ENCODE peak calls at places on chromosomes 16 and 17, in four cellular contexts. One of them, this sample, is unnamed.

GRCh38 chr17:48990882-48991357 is 6.3 kb upstream of the IGF2BP1 start:
- DNase-seq in IMR-90: no peak
- DNase-seq in fibroblast of villous mesenchyme: no peak
- DNase-seq in activated T-cell treated with anti-CD3 and anti-CD28 coated beads, Interleukin-2, amount 50 U/mL, for 48 hours: no peak
- DNase-seq in this sample: no peak

GRCh38 chr17:51155416-51155815 is 2.1 kb downstream of the NME1 start:
- DNase-seq in IMR-90: no peak
- DNase-seq in fibroblast of villous mesenchyme: no peak
- DNase-seq in activated T-cell treated with anti-CD3 and anti-CD28 coated beads, Interleukin-2, amount 50 U/mL, for 48 hours: no peak
- DNase-seq in this sample: no peak

GRCh38 chr17:79844869-79845600 is 5.8 kb upstream of the CBX4 start:
- DNase-seq in IMR-90: no peak
- DNase-seq in fibroblast of villous mesenchyme: no peak
- DNase-seq in activated T-cell treated with anti-CD3 and anti-CD28 coated beads, Interleukin-2, amount 50 U/mL, for 48 hours: peak
- DNase-seq in this sample: peak

GRCh38 chr16:50924759-50925545 is 183.1 kb downstream of the CYLD start:
- DNase-seq in IMR-90: no peak
- DNase-seq in fibroblast of villous mesenchyme: no peak
- DNase-seq in activated T-cell treated with anti-CD3 and anti-CD28 coated beads, Interleukin-2, amount 50 U/mL, for 48 hours: no peak
- DNase-seq in this sample: no peak

GRCh38 chr17:44202756-44203155 is 3.1 kb upstream of the ATXN7L3 start:
- DNase-seq in IMR-90: no peak
- DNase-seq in fibroblast of villous mesenchyme: peak
- DNase-seq in activated T-cell treated with anti-CD3 and anti-CD28 coated beads, Interleukin-2, amount 50 U/mL, for 48 hours: no peak
- DNase-seq in this sample: no peak

GRCh38 chr16:29784901-29785500 is 5.5 kb upstream of the KIF22 start:
- DNase-seq in IMR-90: peak
- DNase-seq in fibroblast of villous mesenchyme: peak
- DNase-seq in activated T-cell treated with anti-CD3 and anti-CD28 coated beads, Interleukin-2, amount 50 U/mL, for 48 hours: peak
- DNase-seq in this sample: peak

GRCh38 chr16:1493746-1494094 is 560 bp downstream of the TELO2 start:
- DNase-seq in IMR-90: no peak
- DNase-seq in fibroblast of villous mesenchyme: peak
- DNase-seq in activated T-cell treated with anti-CD3 and anti-CD28 coated beads, Interleukin-2, amount 50 U/mL, for 48 hours: peak
- DNase-seq in this sample: peak

GRCh38 chr16:67723151-67723915 is 4.2 kb upstream of the GFOD2 start:
- DNase-seq in IMR-90: peak
- DNase-seq in fibroblast of villous mesenchyme: peak
- DNase-seq in activated T-cell treated with anti-CD3 and anti-CD28 coated beads, Interleukin-2, amount 50 U/mL, for 48 hours: no peak
- DNase-seq in this sample: no peak

GRCh38 chr16:21950782-21951521 is 2.2 kb upstream of the UQCRC2 start:
- DNase-seq in IMR-90: peak
- DNase-seq in fibroblast of villous mesenchyme: peak
- DNase-seq in activated T-cell treated with anti-CD3 and anti-CD28 coated beads, Interleukin-2, amount 50 U/mL, for 48 hours: no peak
- DNase-seq in this sample: peak

GRCh38 chr16:89476811-89477261 is 13.5 kb downstream of the ANKRD11 start:
- DNase-seq in IMR-90: no peak
- DNase-seq in fibroblast of villous mesenchyme: no peak
- DNase-seq in activated T-cell treated with anti-CD3 and anti-CD28 coated beads, Interleukin-2, amount 50 U/mL, for 48 hours: no peak
- DNase-seq in this sample: no peak

GRCh38 chr16:23071202-23072083 is 77.8 kb downstream of the USP31 start:
- DNase-seq in IMR-90: peak
- DNase-seq in fibroblast of villous mesenchyme: peak
- DNase-seq in activated T-cell treated with anti-CD3 and anti-CD28 coated beads, Interleukin-2, amount 50 U/mL, for 48 hours: no peak
- DNase-seq in this sample: no peak

GRCh38 chr17:54916721-54917120 is 16.1 kb downstream of the TOM1L1 start:
- DNase-seq in IMR-90: no peak
- DNase-seq in fibroblast of villous mesenchyme: no peak
- DNase-seq in activated T-cell treated with anti-CD3 and anti-CD28 coated beads, Interleukin-2, amount 50 U/mL, for 48 hours: no peak
- DNase-seq in this sample: no peak

GRCh38 chr16:46801428-46802049 is 29.4 kb downstream of the C16orf87 start:
- DNase-seq in IMR-90: peak
- DNase-seq in fibroblast of villous mesenchyme: peak
- DNase-seq in activated T-cell treated with anti-CD3 and anti-CD28 coated beads, Interleukin-2, amount 50 U/mL, for 48 hours: no peak
- DNase-seq in this sample: no peak

GRCh38 chr17:77214743-77215142 is 74.0 kb downstream of the SEC14L1 start:
- DNase-seq in IMR-90: peak
- DNase-seq in fibroblast of villous mesenchyme: peak
- DNase-seq in activated T-cell treated with anti-CD3 and anti-CD28 coated beads, Interleukin-2, amount 50 U/mL, for 48 hours: peak
- DNase-seq in this sample: no peak

GRCh38 chr17:81582341-81582740 is 30.2 kb upstream of the FAAP100 start:
- DNase-seq in IMR-90: peak
- DNase-seq in fibroblast of villous mesenchyme: no peak
- DNase-seq in activated T-cell treated with anti-CD3 and anti-CD28 coated beads, Interleukin-2, amount 50 U/mL, for 48 hours: no peak
- DNase-seq in this sample: no peak

GRCh38 chr17:45743626-45744326 is 40.3 kb upstream of the CRHR1 start:
- DNase-seq in IMR-90: no peak
- DNase-seq in fibroblast of villous mesenchyme: no peak
- DNase-seq in activated T-cell treated with anti-CD3 and anti-CD28 coated beads, Interleukin-2, amount 50 U/mL, for 48 hours: no peak
- DNase-seq in this sample: no peak

GRCh38 chr16:70569752-70570151 is 46.1 kb downstream of the SF3B3 start:
- DNase-seq in IMR-90: no peak
- DNase-seq in fibroblast of villous mesenchyme: no peak
- DNase-seq in activated T-cell treated with anti-CD3 and anti-CD28 coated beads, Interleukin-2, amount 50 U/mL, for 48 hours: no peak
- DNase-seq in this sample: no peak

GRCh38 chr16:7731121-7731520 is 398.5 kb downstream of the RBFOX1 start:
- DNase-seq in IMR-90: no peak
- DNase-seq in fibroblast of villous mesenchyme: no peak
- DNase-seq in activated T-cell treated with anti-CD3 and anti-CD28 coated beads, Interleukin-2, amount 50 U/mL, for 48 hours: no peak
- DNase-seq in this sample: no peak

GRCh38 chr16:67459858-67460144 is 21.2 kb downstream of the ATP6V0D1 start:
- DNase-seq in IMR-90: no peak
- DNase-seq in fibroblast of villous mesenchyme: no peak
- DNase-seq in activated T-cell treated with anti-CD3 and anti-CD28 coated beads, Interleukin-2, amount 50 U/mL, for 48 hours: no peak
- DNase-seq in this sample: no peak

GRCh38 chr16:21104124-21104860 is 46.4 kb downstream of the DNAH3 start:
- DNase-seq in IMR-90: peak
- DNase-seq in fibroblast of villous mesenchyme: peak
- DNase-seq in activated T-cell treated with anti-CD3 and anti-CD28 coated beads, Interleukin-2, amount 50 U/mL, for 48 hours: no peak
- DNase-seq in this sample: no peak

GRCh38 chr16:5385115-5385514 is 287.5 kb upstream of the EEF2KMT start:
- DNase-seq in IMR-90: no peak
- DNase-seq in fibroblast of villous mesenchyme: no peak
- DNase-seq in activated T-cell treated with anti-CD3 and anti-CD28 coated beads, Interleukin-2, amount 50 U/mL, for 48 hours: no peak
- DNase-seq in this sample: no peak

GRCh38 chr17:73119631-73120030 is 27.1 kb upstream of the SLC39A11 start:
- DNase-seq in IMR-90: no peak
- DNase-seq in fibroblast of villous mesenchyme: no peak
- DNase-seq in activated T-cell treated with anti-CD3 and anti-CD28 coated beads, Interleukin-2, amount 50 U/mL, for 48 hours: no peak
- DNase-seq in this sample: no peak

GRCh38 chr16:57501492-57501891 is 15.2 kb upstream of the DOK4 start:
- DNase-seq in IMR-90: no peak
- DNase-seq in fibroblast of villous mesenchyme: no peak
- DNase-seq in activated T-cell treated with anti-CD3 and anti-CD28 coated beads, Interleukin-2, amount 50 U/mL, for 48 hours: no peak
- DNase-seq in this sample: no peak

GRCh38 chr16:66485361-66485760 is 58.3 kb downstream of the BEAN1 start:
- DNase-seq in IMR-90: no peak
- DNase-seq in fibroblast of villous mesenchyme: no peak
- DNase-seq in activated T-cell treated with anti-CD3 and anti-CD28 coated beads, Interleukin-2, amount 50 U/mL, for 48 hours: no peak
- DNase-seq in this sample: no peak

GRCh38 chr17:4485676-4486646 is 12.7 kb upstream of the SPNS2 start:
- DNase-seq in IMR-90: no peak
- DNase-seq in fibroblast of villous mesenchyme: no peak
- DNase-seq in activated T-cell treated with anti-CD3 and anti-CD28 coated beads, Interleukin-2, amount 50 U/mL, for 48 hours: peak
- DNase-seq in this sample: peak

GRCh38 chr16:4266372-4266771 is 6.5 kb downstream of the TFAP4 start:
- DNase-seq in IMR-90: no peak
- DNase-seq in fibroblast of villous mesenchyme: peak
- DNase-seq in activated T-cell treated with anti-CD3 and anti-CD28 coated beads, Interleukin-2, amount 50 U/mL, for 48 hours: no peak
- DNase-seq in this sample: no peak

GRCh38 chr16:61713787-61714186 is 322.5 kb downstream of the CDH8 start:
- DNase-seq in IMR-90: no peak
- DNase-seq in fibroblast of villous mesenchyme: no peak
- DNase-seq in activated T-cell treated with anti-CD3 and anti-CD28 coated beads, Interleukin-2, amount 50 U/mL, for 48 hours: no peak
- DNase-seq in this sample: no peak

GRCh38 chr17:80760501-80760900 is 215.9 kb downstream of the RPTOR start:
- DNase-seq in IMR-90: no peak
- DNase-seq in fibroblast of villous mesenchyme: no peak
- DNase-seq in activated T-cell treated with anti-CD3 and anti-CD28 coated beads, Interleukin-2, amount 50 U/mL, for 48 hours: no peak
- DNase-seq in this sample: peak

GRCh38 chr16:86261379-86261778 is 248.9 kb upstream of the FOXF1 start:
- DNase-seq in IMR-90: peak
- DNase-seq in fibroblast of villous mesenchyme: no peak
- DNase-seq in activated T-cell treated with anti-CD3 and anti-CD28 coated beads, Interleukin-2, amount 50 U/mL, for 48 hours: no peak
- DNase-seq in this sample: no peak

GRCh38 chr17:48605991-48606891 is 1.5 kb upstream of the HOXB6 start:
- DNase-seq in IMR-90: no peak
- DNase-seq in fibroblast of villous mesenchyme: no peak
- DNase-seq in activated T-cell treated with anti-CD3 and anti-CD28 coated beads, Interleukin-2, amount 50 U/mL, for 48 hours: no peak
- DNase-seq in this sample: no peak

GRCh38 chr16:57620316-57621231 is 7.9 kb upstream of the ADGRG1 start:
- DNase-seq in IMR-90: no peak
- DNase-seq in fibroblast of villous mesenchyme: no peak
- DNase-seq in activated T-cell treated with anti-CD3 and anti-CD28 coated beads, Interleukin-2, amount 50 U/mL, for 48 hours: no peak
- DNase-seq in this sample: no peak

GRCh38 chr17:1752425-1752941 is 9.4 kb upstream of the SERPINF1 start:
- DNase-seq in IMR-90: no peak
- DNase-seq in fibroblast of villous mesenchyme: no peak
- DNase-seq in activated T-cell treated with anti-CD3 and anti-CD28 coated beads, Interleukin-2, amount 50 U/mL, for 48 hours: no peak
- DNase-seq in this sample: no peak

GRCh38 chr17:66549731-66550207 is 247.4 kb downstream of the PRKCA start:
- DNase-seq in IMR-90: peak
- DNase-seq in fibroblast of villous mesenchyme: peak
- DNase-seq in activated T-cell treated with anti-CD3 and anti-CD28 coated beads, Interleukin-2, amount 50 U/mL, for 48 hours: no peak
- DNase-seq in this sample: no peak

GRCh38 chr17:55062921-55063320 is 94.4 kb downstream of the STXBP4 start:
- DNase-seq in IMR-90: peak
- DNase-seq in fibroblast of villous mesenchyme: no peak
- DNase-seq in activated T-cell treated with anti-CD3 and anti-CD28 coated beads, Interleukin-2, amount 50 U/mL, for 48 hours: no peak
- DNase-seq in this sample: no peak

GRCh38 chr16:66474750-66475199 is 47.7 kb downstream of the BEAN1 start:
- DNase-seq in IMR-90: no peak
- DNase-seq in fibroblast of villous mesenchyme: no peak
- DNase-seq in activated T-cell treated with anti-CD3 and anti-CD28 coated beads, Interleukin-2, amount 50 U/mL, for 48 hours: peak
- DNase-seq in this sample: peak

GRCh38 chr17:48150602-48151001 is 43.0 kb downstream of the SNX11 start:
- DNase-seq in IMR-90: no peak
- DNase-seq in fibroblast of villous mesenchyme: no peak
- DNase-seq in activated T-cell treated with anti-CD3 and anti-CD28 coated beads, Interleukin-2, amount 50 U/mL, for 48 hours: no peak
- DNase-seq in this sample: no peak

GRCh38 chr17:67050066-67050465 is 5.7 kb downstream of the CACNG1 start:
- DNase-seq in IMR-90: no peak
- DNase-seq in fibroblast of villous mesenchyme: no peak
- DNase-seq in activated T-cell treated with anti-CD3 and anti-CD28 coated beads, Interleukin-2, amount 50 U/mL, for 48 hours: no peak
- DNase-seq in this sample: no peak

GRCh38 chr17:27209316-27209715 is 84.6 kb upstream of the WSB1 start:
- DNase-seq in IMR-90: no peak
- DNase-seq in fibroblast of villous mesenchyme: no peak
- DNase-seq in activated T-cell treated with anti-CD3 and anti-CD28 coated beads, Interleukin-2, amount 50 U/mL, for 48 hours: no peak
- DNase-seq in this sample: no peak